ENCODE peak calls at places on chromosomes 11 and 22, in four cellular contexts. R is ELR, K is ureter, H is K562. T is an unnamed sample.

GRCh38 chr22:40270748-40271373 is 75.4 kb upstream of the ADSL start:
- DNase-seq in R (no peak), K (no peak), H (no peak), T (no peak)

GRCh38 chr22:20781272-20781990 is 7.5 kb downstream of the SERPIND1 start:
- DNase-seq in R (peak), K (no peak), H (no peak), T (no peak)

GRCh38 chr11:69950120-69950519 is 128.0 kb upstream of the ANO1 start:
- DNase-seq in R (peak), K (no peak), H (peak), T (peak)

GRCh38 chr22:46677323-46678002 is 57.3 kb downstream of the GRAMD4 start:
- DNase-seq in R (no peak), K (no peak), H (no peak), T (no peak)

GRCh38 chr22:30742291-30743256 is 47.9 kb downstream of the OSBP2 start:
- DNase-seq in R (peak), K (no peak), H (no peak), T (peak)

GRCh38 chr11:106186630-106187029 is 109.2 kb downstream of the AASDHPPT start:
- DNase-seq in R (no peak), K (no peak), H (no peak), T (no peak)

GRCh38 chr22:21703684-21704316 is 31.8 kb downstream of the YPEL1 start:
- DNase-seq in R (no peak), K (no peak), H (peak), T (no peak)

GRCh38 chr11:14672635-14673034 is 29.0 kb downstream of the PDE3B start:
- DNase-seq in R (peak), K (no peak), H (no peak), T (peak)

GRCh38 chr11:9787981-9788521 is 124.2 kb downstream of the SWAP70 start:
- DNase-seq in R (peak), K (no peak), H (no peak), T (no peak)

GRCh38 chr11:18765554-18765953 is 26.0 kb downstream of the PTPN5 start:
- DNase-seq in R (no peak), K (no peak), H (no peak), T (no peak)

GRCh38 chr11:57406337-57406904 is 16.0 kb upstream of the PRG2 start:
- DNase-seq in R (peak), K (no peak), H (no peak), T (no peak)

GRCh38 chr11:107712342-107712741 is 486 bp upstream of the SLN start:
- DNase-seq in R (no peak), K (no peak), H (no peak), T (no peak)

GRCh38 chr22:49169074-49169744 is 658.5 kb downstream of the BRD1 start:
- DNase-seq in R (no peak), K (no peak), H (no peak), T (no peak)

GRCh38 chr22:31442768-31443489 is 43.5 kb downstream of the DRG1 start:
- DNase-seq in R (no peak), K (no peak), H (no peak), T (no peak)

GRCh38 chr22:50569896-50570535 is 7.3 kb upstream of the SYCE3 start:
- DNase-seq in R (no peak), K (no peak), H (no peak), T (no peak)

GRCh38 chr11:36411202-36411640 is 98.9 kb downstream of the TRAF6 start:
- DNase-seq in R (no peak), K (no peak), H (no peak), T (no peak)

GRCh38 chr22:37775785-37776638 is 31.7 kb upstream of the GCAT start:
- DNase-seq in R (peak), K (no peak), H (no peak), T (peak)

GRCh38 chr22:38697055-38697980 is 3.4 kb downstream of the JOSD1 start:
- DNase-seq in R (peak), K (no peak), H (no peak), T (no peak)

GRCh38 chr11:128517457-128518230 is 69.7 kb downstream of the ETS1 start:
- DNase-seq in R (peak), K (no peak), H (no peak), T (no peak)

GRCh38 chr11:111378185-111378772 is 796 bp downstream of the POU2AF1 start:
- DNase-seq in R (no peak), K (no peak), H (no peak), T (no peak)

GRCh38 chr11:61574611-61575010 is 6.3 kb downstream of the SYT7 start:
- DNase-seq in R (no peak), K (no peak), H (no peak), T (no peak)

T was measured in MCF 10A.